ENCODE peak calls at places on chromosomes 13 and 19, in four cellular contexts. One of them, this sample, is unnamed.

GRCh38 chr19:45568732-45569131 is 15.9 kb downstream of the OPA3 start:
- DNase-seq in activated B cell treated with CpG ODN at 0.5 μM for 24 hours: no peak
- DNase-seq in Peyer's patch: no peak
- DNase-seq in pancreas: no peak
- DNase-seq in this sample: peak; percentile 60

GRCh38 chr19:29714953-29715694 is at the start of gene C19orf12:
- DNase-seq in activated B cell treated with CpG ODN at 0.5 μM for 24 hours: peak; percentile 70
- DNase-seq in Peyer's patch: peak; percentile 82
- DNase-seq in pancreas: peak; percentile 87
- DNase-seq in this sample: peak; percentile 76

GRCh38 chr13:46339035-46339666 is 47.9 kb downstream of the RUBCNL start:
- DNase-seq in activated B cell treated with CpG ODN at 0.5 μM for 24 hours: no peak
- DNase-seq in Peyer's patch: no peak
- DNase-seq in pancreas: no peak
- DNase-seq in this sample: no peak

GRCh38 chr19:11418166-11418517 is 972 bp downstream of the RGL3 start:
- DNase-seq in activated B cell treated with CpG ODN at 0.5 μM for 24 hours: no peak
- DNase-seq in Peyer's patch: no peak
- DNase-seq in pancreas: no peak
- DNase-seq in this sample: no peak

GRCh38 chr19:39996218-39996810 is 546 bp upstream of the ZNF546 start:
- DNase-seq in activated B cell treated with CpG ODN at 0.5 μM for 24 hours: no peak
- DNase-seq in Peyer's patch: no peak
- DNase-seq in pancreas: no peak
- DNase-seq in this sample: peak; percentile 43

GRCh38 chr19:15180451-15181390 is 20.1 kb downstream of the NOTCH3 start:
- DNase-seq in activated B cell treated with CpG ODN at 0.5 μM for 24 hours: no peak
- DNase-seq in Peyer's patch: peak; percentile 84
- DNase-seq in pancreas: peak; percentile 83
- DNase-seq in this sample: no peak

GRCh38 chr13:68190826-68191225 is 960.7 kb upstream of the PCDH9 start:
- DNase-seq in activated B cell treated with CpG ODN at 0.5 μM for 24 hours: no peak
- DNase-seq in Peyer's patch: no peak
- DNase-seq in pancreas: no peak
- DNase-seq in this sample: peak; percentile 42

GRCh38 chr19:40523322-40524047 is 53.2 kb upstream of the SHKBP1 start:
- DNase-seq in activated B cell treated with CpG ODN at 0.5 μM for 24 hours: no peak
- DNase-seq in Peyer's patch: peak; percentile 90
- DNase-seq in pancreas: peak; percentile 93
- DNase-seq in this sample: peak; percentile 85

GRCh38 chr13:69124996-69125395 is 982.6 kb upstream of the ATXN8OS start:
- DNase-seq in activated B cell treated with CpG ODN at 0.5 μM for 24 hours: no peak
- DNase-seq in Peyer's patch: no peak
- DNase-seq in pancreas: no peak
- DNase-seq in this sample: no peak

GRCh38 chr19:16405797-16406196 is 66.0 kb downstream of the EPS15L1 start:
- DNase-seq in activated B cell treated with CpG ODN at 0.5 μM for 24 hours: no peak
- DNase-seq in Peyer's patch: no peak
- DNase-seq in pancreas: no peak
- DNase-seq in this sample: no peak

GRCh38 chr19:39557791-39558622 is 18.0 kb upstream of the EID2 start:
- DNase-seq in activated B cell treated with CpG ODN at 0.5 μM for 24 hours: no peak
- DNase-seq in Peyer's patch: no peak
- DNase-seq in pancreas: no peak
- DNase-seq in this sample: peak; percentile 46

GRCh38 chr13:113483504-113484287 is 6.8 kb downstream of the DCUN1D2 start:
- DNase-seq in activated B cell treated with CpG ODN at 0.5 μM for 24 hours: no peak
- DNase-seq in Peyer's patch: no peak
- DNase-seq in pancreas: no peak
- DNase-seq in this sample: no peak

GRCh38 chr19:4094291-4094690 is 27.6 kb upstream of the ZBTB7A start:
- DNase-seq in activated B cell treated with CpG ODN at 0.5 μM for 24 hours: no peak
- DNase-seq in Peyer's patch: no peak
- DNase-seq in pancreas: peak; percentile 70
- DNase-seq in this sample: no peak

GRCh38 chr19:16067205-16067938 is 8.9 kb upstream of the TPM4 start:
- DNase-seq in activated B cell treated with CpG ODN at 0.5 μM for 24 hours: no peak
- DNase-seq in Peyer's patch: peak; percentile 70
- DNase-seq in pancreas: no peak
- DNase-seq in this sample: peak; percentile 69

GRCh38 chr19:40284501-40285352 is at the start of gene AKT2:
- DNase-seq in activated B cell treated with CpG ODN at 0.5 μM for 24 hours: peak; percentile 82
- DNase-seq in Peyer's patch: no peak
- DNase-seq in pancreas: no peak
- DNase-seq in this sample: peak; percentile 79

GRCh38 chr19:7013678-7014077 is 7.6 kb downstream of the MBD3L2B start:
- DNase-seq in activated B cell treated with CpG ODN at 0.5 μM for 24 hours: no peak
- DNase-seq in Peyer's patch: no peak
- DNase-seq in pancreas: no peak
- DNase-seq in this sample: no peak

GRCh38 chr13:83780201-83780600 is 102.1 kb downstream of the SLITRK1 start:
- DNase-seq in activated B cell treated with CpG ODN at 0.5 μM for 24 hours: no peak
- DNase-seq in Peyer's patch: no peak
- DNase-seq in pancreas: no peak
- DNase-seq in this sample: no peak

GRCh38 chr13:31301119-31301518 is 101.3 kb downstream of the B3GLCT start:
- DNase-seq in activated B cell treated with CpG ODN at 0.5 μM for 24 hours: no peak
- DNase-seq in Peyer's patch: no peak
- DNase-seq in pancreas: no peak
- DNase-seq in this sample: no peak

GRCh38 chr19:51713319-51714285 is 10.2 kb downstream of the HAS1 start:
- DNase-seq in activated B cell treated with CpG ODN at 0.5 μM for 24 hours: no peak
- DNase-seq in Peyer's patch: no peak
- DNase-seq in pancreas: no peak
- DNase-seq in this sample: no peak

GRCh38 chr19:51714848-51715247 is 8.9 kb downstream of the HAS1 start:
- DNase-seq in activated B cell treated with CpG ODN at 0.5 μM for 24 hours: no peak
- DNase-seq in Peyer's patch: no peak
- DNase-seq in pancreas: no peak
- DNase-seq in this sample: no peak

GRCh38 chr19:51710163-51710562 is 13.6 kb downstream of the HAS1 start:
- DNase-seq in activated B cell treated with CpG ODN at 0.5 μM for 24 hours: no peak
- DNase-seq in Peyer's patch: no peak
- DNase-seq in pancreas: no peak
- DNase-seq in this sample: no peak

GRCh38 chr19:51711702-51712101 is 12.1 kb downstream of the HAS1 start:
- DNase-seq in activated B cell treated with CpG ODN at 0.5 μM for 24 hours: no peak
- DNase-seq in Peyer's patch: no peak
- DNase-seq in pancreas: no peak
- DNase-seq in this sample: no peak

GRCh38 chr19:51712461-51713081 is 11.2 kb downstream of the HAS1 start:
- DNase-seq in activated B cell treated with CpG ODN at 0.5 μM for 24 hours: no peak
- DNase-seq in Peyer's patch: no peak
- DNase-seq in pancreas: no peak
- DNase-seq in this sample: peak; percentile 48
- TF ChIP-seq CTCF in activated B cell treated with CpG ODN at 0.5 μM for 24 hours: no peak
- TF ChIP-seq CTCF in Peyer's patch: no peak
- TF ChIP-seq CTCF in pancreas: peak; percentile 37
- TF ChIP-seq CTCF in this sample: peak; percentile 66

DNA sequence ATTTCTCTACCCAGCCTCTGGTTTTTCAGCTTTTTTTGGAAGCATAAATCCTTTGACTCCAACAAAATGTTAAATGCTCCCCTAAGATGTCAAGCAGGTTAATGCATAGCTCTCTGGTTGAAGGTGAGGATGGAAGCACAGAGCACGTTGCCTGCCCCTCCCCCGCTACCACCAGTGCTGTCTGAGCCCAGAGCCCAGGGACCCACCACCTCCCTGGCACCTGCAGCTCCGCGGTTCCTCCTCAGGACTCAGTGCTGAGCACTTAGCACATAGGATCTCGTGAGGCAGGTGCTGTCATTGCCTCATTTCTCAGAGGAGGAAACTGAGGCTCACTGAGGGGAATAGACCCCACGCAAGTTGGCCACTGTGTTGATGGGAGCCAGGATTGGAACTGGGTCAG is 48.6 kb downstream of the DPF1 start:
- DNase-seq in activated B cell treated with CpG ODN at 0.5 μM for 24 hours: no peak
- DNase-seq in Peyer's patch: no peak
- DNase-seq in pancreas: no peak
- DNase-seq in this sample: no peak
- TF ChIP-seq CTCF in activated B cell treated with CpG ODN at 0.5 μM for 24 hours: no peak
- TF ChIP-seq CTCF in Peyer's patch: no peak
- TF ChIP-seq CTCF in pancreas: no peak
- TF ChIP-seq CTCF in this sample: no peak

GRCh38 chr13:110925023-110925608 is 10.2 kb upstream of the ANKRD10 start:
- DNase-seq in activated B cell treated with CpG ODN at 0.5 μM for 24 hours: no peak
- DNase-seq in Peyer's patch: no peak
- DNase-seq in pancreas: no peak
- DNase-seq in this sample: no peak
- TF ChIP-seq CTCF in activated B cell treated with CpG ODN at 0.5 μM for 24 hours: no peak
- TF ChIP-seq CTCF in Peyer's patch: no peak
- TF ChIP-seq CTCF in pancreas: no peak
- TF ChIP-seq CTCF in this sample: no peak

GRCh38 chr19:51709575-51709974 is 14.2 kb downstream of the HAS1 start:
- DNase-seq in activated B cell treated with CpG ODN at 0.5 μM for 24 hours: no peak
- DNase-seq in Peyer's patch: no peak
- DNase-seq in pancreas: no peak
- DNase-seq in this sample: no peak
- TF ChIP-seq CTCF in activated B cell treated with CpG ODN at 0.5 μM for 24 hours: no peak
- TF ChIP-seq CTCF in Peyer's patch: no peak
- TF ChIP-seq CTCF in pancreas: no peak
- TF ChIP-seq CTCF in this sample: no peak

GRCh38 chr19:10076535-10076934 is 9.6 kb upstream of the SHFL start:
- DNase-seq in activated B cell treated with CpG ODN at 0.5 μM for 24 hours: no peak
- DNase-seq in Peyer's patch: no peak
- DNase-seq in pancreas: no peak
- DNase-seq in this sample: no peak

GRCh38 chr19:10078329-10078728 is 7.8 kb upstream of the SHFL start:
- DNase-seq in activated B cell treated with CpG ODN at 0.5 μM for 24 hours: no peak
- DNase-seq in Peyer's patch: no peak
- DNase-seq in pancreas: no peak
- DNase-seq in this sample: no peak

GRCh38 chr19:10070730-10071446 is 15.2 kb upstream of the SHFL start:
- DNase-seq in activated B cell treated with CpG ODN at 0.5 μM for 24 hours: no peak
- DNase-seq in Peyer's patch: no peak
- DNase-seq in pancreas: no peak
- DNase-seq in this sample: no peak

GRCh38 chr19:10079031-10079453 is 7.1 kb upstream of the SHFL start:
- DNase-seq in activated B cell treated with CpG ODN at 0.5 μM for 24 hours: no peak
- DNase-seq in Peyer's patch: no peak
- DNase-seq in pancreas: peak; percentile 70
- DNase-seq in this sample: peak; percentile 21

DNA sequence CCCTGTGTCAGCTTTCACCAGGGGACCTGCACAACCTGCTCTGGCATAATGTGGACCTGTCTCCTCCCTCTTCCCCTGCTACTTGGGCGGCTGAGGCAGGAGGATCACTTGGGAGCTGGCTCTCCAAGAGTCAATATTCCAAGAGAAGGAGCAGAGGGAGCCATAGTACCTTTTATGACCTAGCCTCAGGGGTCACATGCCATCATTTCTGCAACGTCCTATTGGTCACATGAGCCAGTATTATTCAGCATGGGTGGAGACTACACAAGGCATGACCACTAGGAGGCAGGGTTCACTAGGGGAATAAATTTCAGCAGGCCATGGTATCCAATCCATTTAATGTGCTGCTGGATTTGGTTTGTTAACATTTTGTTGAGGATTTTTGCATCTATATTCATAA is 12.0 kb upstream of the SHFL start:
- DNase-seq in activated B cell treated with CpG ODN at 0.5 μM for 24 hours: no peak
- DNase-seq in Peyer's patch: no peak
- DNase-seq in pancreas: no peak
- DNase-seq in this sample: peak; percentile 22
- TF ChIP-seq CTCF in activated B cell treated with CpG ODN at 0.5 μM for 24 hours: no peak
- TF ChIP-seq CTCF in Peyer's patch: peak; percentile 32
- TF ChIP-seq CTCF in pancreas: no peak
- TF ChIP-seq CTCF in this sample: peak; percentile 19

GRCh38 chr19:1455336-1456120 is 5.6 kb downstream of the APC2 start:
- DNase-seq in activated B cell treated with CpG ODN at 0.5 μM for 24 hours: no peak
- DNase-seq in Peyer's patch: peak; percentile 92
- DNase-seq in pancreas: peak; percentile 84
- DNase-seq in this sample: peak; percentile 66

GRCh38 chr19:1451916-1452801 is 2.2 kb downstream of the APC2 start:
- DNase-seq in activated B cell treated with CpG ODN at 0.5 μM for 24 hours: no peak
- DNase-seq in Peyer's patch: no peak
- DNase-seq in pancreas: no peak
- DNase-seq in this sample: no peak

GRCh38 chr19:1455002-1455335 is 5.0 kb downstream of the APC2 start:
- DNase-seq in activated B cell treated with CpG ODN at 0.5 μM for 24 hours: no peak
- DNase-seq in Peyer's patch: no peak
- DNase-seq in pancreas: no peak
- DNase-seq in this sample: no peak

GRCh38 chr19:1452802-1453524 is 3.0 kb downstream of the APC2 start:
- DNase-seq in activated B cell treated with CpG ODN at 0.5 μM for 24 hours: no peak
- DNase-seq in Peyer's patch: no peak
- DNase-seq in pancreas: peak; percentile 73
- DNase-seq in this sample: no peak

GRCh38 chr19:1453525-1454371 is 3.8 kb downstream of the APC2 start:
- DNase-seq in activated B cell treated with CpG ODN at 0.5 μM for 24 hours: no peak
- DNase-seq in Peyer's patch: no peak
- DNase-seq in pancreas: peak; percentile 82
- DNase-seq in this sample: no peak
- TF ChIP-seq CTCF in activated B cell treated with CpG ODN at 0.5 μM for 24 hours: no peak
- TF ChIP-seq CTCF in Peyer's patch: no peak
- TF ChIP-seq CTCF in pancreas: no peak
- TF ChIP-seq CTCF in this sample: no peak

GRCh38 chr19:55165952-55166529 is 372 bp downstream of the DNAAF3 start:
- DNase-seq in activated B cell treated with CpG ODN at 0.5 μM for 24 hours: no peak
- DNase-seq in Peyer's patch: peak; percentile 77
- DNase-seq in pancreas: peak; percentile 88
- DNase-seq in this sample: peak; percentile 94
- TF ChIP-seq CTCF in activated B cell treated with CpG ODN at 0.5 μM for 24 hours: no peak
- TF ChIP-seq CTCF in Peyer's patch: no peak
- TF ChIP-seq CTCF in pancreas: peak; percentile 17
- TF ChIP-seq CTCF in this sample: peak; percentile 66

DNA sequence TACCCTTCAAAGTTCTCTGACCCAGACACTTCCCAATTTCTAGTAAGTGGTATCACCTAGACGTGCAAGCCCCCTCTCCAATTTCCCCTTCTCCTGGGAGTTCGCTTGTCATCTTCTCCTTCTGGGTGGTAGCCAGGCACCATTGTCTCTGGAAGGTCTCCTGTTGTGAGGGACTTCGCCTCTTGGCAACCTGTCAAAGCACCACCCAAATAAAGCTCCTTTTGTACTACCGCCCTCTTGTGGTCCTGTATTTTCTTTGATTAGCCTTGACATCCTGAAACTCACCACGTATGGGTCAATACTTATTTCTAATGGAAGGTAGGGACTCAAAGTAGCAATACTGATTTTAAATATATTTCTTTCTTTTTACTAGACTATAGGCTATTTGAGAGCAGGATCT is 8.2 kb downstream of the GPC5 start:
- DNase-seq in activated B cell treated with CpG ODN at 0.5 μM for 24 hours: no peak
- DNase-seq in Peyer's patch: no peak
- DNase-seq in pancreas: no peak
- DNase-seq in this sample: peak; percentile 22
- TF ChIP-seq CTCF in activated B cell treated with CpG ODN at 0.5 μM for 24 hours: no peak
- TF ChIP-seq CTCF in Peyer's patch: peak; percentile 25
- TF ChIP-seq CTCF in pancreas: no peak
- TF ChIP-seq CTCF in this sample: no peak

GRCh38 chr13:22055259-22055658 is 384.4 kb downstream of the FGF9 start:
- DNase-seq in activated B cell treated with CpG ODN at 0.5 μM for 24 hours: no peak
- DNase-seq in Peyer's patch: no peak
- DNase-seq in pancreas: no peak
- DNase-seq in this sample: no peak
- TF ChIP-seq CTCF in activated B cell treated with CpG ODN at 0.5 μM for 24 hours: no peak
- TF ChIP-seq CTCF in Peyer's patch: no peak
- TF ChIP-seq CTCF in pancreas: no peak
- TF ChIP-seq CTCF in this sample: no peak